ENCODE peak calls at places on chromosomes 4 and X, in ten cellular contexts. S is foreskin fibroblast, X is activated B cell treated with CpG ODN at 0.5 μM for 24 hours, W is brain microvascular endothelial cell, T is PC-3, B is upper lobe of left lung, Q is A549, I is omental fat pad, J is GM20000, L is cardiac fibroblast. Z is an unnamed sample.

GRCh38 chr4:65865489-65865888 is 195.2 kb upstream of the EPHA5 start:
- DNase-seq in S (no peak), X (no peak), W (peak), T (peak), B (no peak), Q (peak), I (no peak), J (no peak), L (peak), Z (no peak)

GRCh38 chrX:108516184-108516583 is 76.5 kb downstream of the COL4A5 start:
- DNase-seq in S (peak), X (no peak), W (peak), T (no peak), B (no peak), Q (peak), I (no peak), J (no peak), L (peak), Z (no peak)

GRCh38 chrX:141142946-141143345 is 34.0 kb downstream of the LDOC1 start:
- DNase-seq in S (peak), X (no peak), W (no peak), T (no peak), B (no peak), Q (no peak), I (no peak), J (no peak), L (no peak), Z (no peak)

GRCh38 chrX:106912864-106913263 is 7.3 kb upstream of the CLDN2 start:
- DNase-seq in S (peak), X (no peak), W (no peak), T (peak), B (no peak), Q (no peak), I (no peak), J (no peak), L (peak), Z (no peak)

GRCh38 chr4:73259552-73260140 is 1.0 kb upstream of the ANKRD17 start:
- DNase-seq in S (no peak), X (no peak), W (peak), T (no peak), B (no peak), Q (no peak), I (no peak), J (peak), L (peak), Z (no peak)

GRCh38 chrX:16712116-16712824 is at the start of gene CTPS2:
- DNase-seq in S (peak), X (peak), W (peak), T (peak), B (peak), Q (peak), I (no peak), J (peak), L (peak), Z (peak)

GRCh38 chrX:39974228-39974627 is 123.5 kb downstream of the BCOR start:
- DNase-seq in S (no peak), X (no peak), W (no peak), T (no peak), B (no peak), Q (no peak), I (no peak), J (no peak), L (no peak), Z (no peak)

GRCh38 chr4:75653845-75654503 is 19.2 kb downstream of the G3BP2 start:
- DNase-seq in S (no peak), X (no peak), W (peak), T (peak), B (no peak), Q (peak), I (no peak), J (no peak), L (peak), Z (no peak)

GRCh38 chrX:143854006-143854405 is 29.9 kb upstream of the UBE2NL start:
- DNase-seq in S (peak), X (no peak), W (peak), T (peak), B (no peak), Q (no peak), I (no peak), J (no peak), L (peak), Z (no peak)

GRCh38 chr4:38924266-38924827 is 56.7 kb downstream of the FAM114A1 start:
- DNase-seq in S (no peak), X (no peak), W (no peak), T (no peak), B (no peak), Q (no peak), I (no peak), J (no peak), L (no peak), Z (no peak)

GRCh38 chr4:157023941-157024340 is 52.0 kb upstream of the GLRB start:
- DNase-seq in S (no peak), X (no peak), W (no peak), T (no peak), B (peak), Q (no peak), I (no peak), J (no peak), L (no peak), Z (no peak)

GRCh38 chrX:48896611-48897011 is 957 bp downstream of the TIMM17B start:
- DNase-seq in S (no peak), X (no peak), W (no peak), T (no peak), B (no peak), Q (no peak), I (no peak), J (no peak), L (peak), Z (no peak)

GRCh38 chr4:112411781-112412281 is 104.1 kb downstream of the NEUROG2 start:
- DNase-seq in S (no peak), X (no peak), W (no peak), T (no peak), B (no peak), Q (no peak), I (no peak), J (no peak), L (no peak), Z (no peak)

GRCh38 chrX:153648358-153649177 is 1.6 kb downstream of the DUSP9 start:
- DNase-seq in S (no peak), X (no peak), W (no peak), T (no peak), B (peak), Q (no peak), I (no peak), J (peak), L (no peak), Z (no peak)

GRCh38 chr4:18075823-18076433 is 54.4 kb upstream of the LCORL start:
- DNase-seq in S (peak), X (no peak), W (no peak), T (peak), B (no peak), Q (peak), I (no peak), J (no peak), L (no peak), Z (no peak)

GRCh38 chr4:155174668-155175067 is 33.8 kb upstream of the NPY2R start:
- DNase-seq in S (no peak), X (no peak), W (no peak), T (no peak), B (no peak), Q (no peak), I (no peak), J (no peak), L (no peak), Z (no peak)

GRCh38 chr4:155164705-155165104 is 43.7 kb upstream of the NPY2R start:
- DNase-seq in S (no peak), X (no peak), W (no peak), T (no peak), B (no peak), Q (no peak), I (no peak), J (no peak), L (no peak), Z (no peak)

GRCh38 chr4:155173371-155173770 is 35.1 kb upstream of the NPY2R start:
- DNase-seq in S (no peak), X (no peak), W (no peak), T (peak), B (no peak), Q (no peak), I (no peak), J (no peak), L (peak), Z (no peak)

GRCh38 chr4:155170569-155170968 is 37.9 kb upstream of the NPY2R start:
- DNase-seq in S (no peak), X (no peak), W (no peak), T (no peak), B (no peak), Q (no peak), I (no peak), J (no peak), L (no peak), Z (no peak)
- TF ChIP-seq CTCF in S (no peak), X (no peak), W (no peak), T (no peak), B (no peak), Q (no peak), I (no peak), J (no peak), L (no peak), Z (no peak)

GRCh38 chr4:98094118-98094517 is 49.2 kb downstream of the STPG2 start:
- DNase-seq in S (no peak), X (no peak), W (no peak), T (peak), B (no peak), Q (no peak), I (no peak), J (no peak), L (no peak), Z (no peak)

GRCh38 chr4:98092833-98093439 is 50.3 kb downstream of the STPG2 start:
- DNase-seq in S (peak), X (no peak), W (peak), T (peak), B (no peak), Q (peak), I (no peak), J (no peak), L (peak), Z (no peak)
- TF ChIP-seq CTCF in S (peak), X (no peak), W (peak), T (peak), B (no peak), Q (peak), I (no peak), J (no peak), L (peak), Z (peak)

GRCh38 chr4:155376387-155377268 is at the start of gene MAP9:
- DNase-seq in S (peak), X (peak), W (peak), T (peak), B (peak), Q (peak), I (peak), J (peak), L (peak), Z (peak)

GRCh38 chr4:155367608-155368007 is 9.2 kb downstream of the MAP9 start:
- DNase-seq in S (no peak), X (no peak), W (no peak), T (no peak), B (no peak), Q (no peak), I (no peak), J (no peak), L (no peak), Z (no peak)

GRCh38 chr4:155377281-155377680 is 516 bp upstream of the MAP9 start:
- DNase-seq in S (peak), X (no peak), W (peak), T (peak), B (no peak), Q (peak), I (no peak), J (no peak), L (peak), Z (no peak)

GRCh38 chr4:155371432-155372043 is 5.2 kb downstream of the MAP9 start:
- DNase-seq in S (peak), X (no peak), W (no peak), T (peak), B (no peak), Q (peak), I (no peak), J (no peak), L (peak), Z (no peak)
- TF ChIP-seq CTCF in S (peak), X (peak), W (no peak), T (peak), B (peak), Q (peak), I (no peak), J (no peak), L (peak), Z (peak)

GRCh38 chr4:151850751-151851150 is 89.9 kb upstream of the GATB start:
- DNase-seq in S (peak), X (no peak), W (no peak), T (no peak), B (no peak), Q (no peak), I (no peak), J (no peak), L (peak), Z (no peak)

GRCh38 chr4:151852202-151852601 is 91.4 kb upstream of the GATB start:
- DNase-seq in S (no peak), X (no peak), W (no peak), T (no peak), B (no peak), Q (no peak), I (no peak), J (no peak), L (no peak), Z (no peak)

GRCh38 chr4:151851354-151851753 is 90.5 kb upstream of the GATB start:
- DNase-seq in S (no peak), X (no peak), W (no peak), T (no peak), B (no peak), Q (no peak), I (no peak), J (no peak), L (no peak), Z (no peak)

GRCh38 chr4:151854731-151855130 is 93.9 kb upstream of the GATB start:
- DNase-seq in S (peak), X (no peak), W (no peak), T (no peak), B (no peak), Q (no peak), I (no peak), J (no peak), L (peak), Z (no peak)

DNA sequence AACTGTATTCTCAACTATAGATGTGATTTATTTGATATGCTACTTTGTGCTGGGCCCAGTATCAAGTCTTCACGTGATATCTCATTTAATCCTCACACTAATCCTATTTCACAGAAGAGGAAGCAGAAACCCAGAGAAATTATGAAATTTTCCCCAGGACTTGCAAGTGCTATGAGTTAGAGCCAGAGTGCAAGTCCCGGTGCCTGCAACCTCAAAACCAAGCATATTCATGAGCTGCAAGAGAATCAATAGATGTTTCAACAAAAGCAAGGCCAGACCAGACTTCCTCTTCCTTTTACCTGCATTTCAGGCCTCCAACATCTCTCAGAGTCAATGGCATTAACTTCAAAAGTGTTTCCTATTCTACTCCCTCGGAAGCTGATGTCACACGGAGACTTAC is 92.2 kb upstream of the GATB start:
- DNase-seq in S (no peak), X (no peak), W (no peak), T (no peak), B (no peak), Q (no peak), I (no peak), J (no peak), L (no peak), Z (no peak)
- TF ChIP-seq CTCF in S (no peak), X (no peak), W (no peak), T (no peak), B (no peak), Q (no peak), I (no peak), J (no peak), L (no peak), Z (no peak)

DNA sequence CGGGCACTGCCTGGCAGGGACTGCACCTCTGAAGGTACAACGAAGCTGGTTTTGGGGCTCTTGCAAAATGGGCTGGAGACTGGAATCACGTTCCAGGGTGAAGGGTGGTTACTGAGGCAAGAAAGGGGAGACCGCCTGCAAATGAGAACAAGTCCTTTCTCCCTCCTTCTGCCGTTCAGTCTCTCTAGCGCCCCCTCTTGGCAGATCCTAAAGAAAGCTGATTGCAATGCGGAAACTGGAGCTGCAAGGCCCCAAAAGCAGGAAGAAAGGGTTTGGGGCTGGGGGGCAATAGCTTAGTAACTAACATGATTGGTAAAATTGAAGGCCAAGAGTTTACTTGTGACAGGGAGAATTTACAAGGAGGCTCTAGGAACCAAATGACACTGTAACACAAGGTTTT is 222.6 kb upstream of the HAND2 start:
- DNase-seq in S (no peak), X (no peak), W (no peak), T (peak), B (no peak), Q (peak), I (no peak), J (peak), L (peak), Z (no peak)
- TF ChIP-seq CTCF in S (peak), X (no peak), W (peak), T (peak), B (no peak), Q (no peak), I (no peak), J (peak), L (peak), Z (peak)

DNA sequence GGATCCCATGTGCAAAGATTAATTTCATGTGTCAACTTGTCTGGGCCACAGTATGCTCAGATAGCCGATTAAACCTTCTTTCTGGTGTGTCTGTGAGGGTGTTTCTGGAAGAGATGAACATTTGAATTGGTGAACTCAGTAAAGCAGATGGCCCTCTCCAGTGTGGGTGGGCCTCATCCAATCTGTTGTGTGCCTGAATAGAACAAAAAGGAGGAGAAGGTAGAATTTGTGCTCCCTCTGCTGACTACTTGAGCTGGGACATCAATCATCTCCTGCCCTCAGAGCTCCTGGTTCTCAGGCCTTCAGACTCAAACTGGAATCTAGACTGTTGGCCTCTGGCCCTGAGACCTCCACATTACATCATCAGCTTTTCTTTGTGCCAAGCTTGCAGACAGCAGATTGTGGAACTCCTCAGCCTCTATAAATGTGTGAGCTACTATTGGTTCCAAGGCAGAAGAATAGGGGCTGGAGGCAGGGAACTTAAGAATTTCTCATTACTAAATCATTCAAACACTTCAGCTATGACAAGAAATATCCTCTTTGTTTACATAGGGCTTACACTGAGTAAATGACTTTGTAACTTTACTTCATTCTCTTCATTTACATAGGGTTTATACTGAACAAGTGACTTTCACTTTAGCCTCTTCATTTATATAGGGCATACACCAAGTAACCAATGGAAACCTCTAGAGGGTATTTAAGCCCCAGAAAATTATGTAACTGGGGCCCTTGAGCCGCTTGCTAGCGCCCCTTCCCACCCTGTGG is 87.0 kb upstream of the NWD2 start:
- DNase-seq in S (no peak), X (no peak), W (no peak), T (no peak), B (no peak), Q (no peak), I (no peak), J (no peak), L (no peak), Z (no peak)
- TF ChIP-seq CTCF in S (no peak), X (no peak), W (no peak), T (no peak), B (no peak), Q (no peak), I (no peak), J (no peak), L (no peak), Z (no peak)

GRCh38 chr4:103994059-103994458 is 274.3 kb upstream of the TACR3 start:
- DNase-seq in S (no peak), X (no peak), W (no peak), T (peak), B (no peak), Q (peak), I (no peak), J (no peak), L (no peak), Z (no peak)
- TF ChIP-seq CTCF in S (no peak), X (no peak), W (no peak), T (peak), B (no peak), Q (peak), I (no peak), J (no peak), L (no peak), Z (peak)

GRCh38 chr4:12724520-12724919 is 759.6 kb downstream of the RAB28 start:
- DNase-seq in S (peak), X (no peak), W (no peak), T (peak), B (no peak), Q (no peak), I (no peak), J (no peak), L (peak), Z (no peak)
- TF ChIP-seq CTCF in S (peak), X (no peak), W (peak), T (peak), B (peak), Q (peak), I (no peak), J (peak), L (peak), Z (peak)

DNA sequence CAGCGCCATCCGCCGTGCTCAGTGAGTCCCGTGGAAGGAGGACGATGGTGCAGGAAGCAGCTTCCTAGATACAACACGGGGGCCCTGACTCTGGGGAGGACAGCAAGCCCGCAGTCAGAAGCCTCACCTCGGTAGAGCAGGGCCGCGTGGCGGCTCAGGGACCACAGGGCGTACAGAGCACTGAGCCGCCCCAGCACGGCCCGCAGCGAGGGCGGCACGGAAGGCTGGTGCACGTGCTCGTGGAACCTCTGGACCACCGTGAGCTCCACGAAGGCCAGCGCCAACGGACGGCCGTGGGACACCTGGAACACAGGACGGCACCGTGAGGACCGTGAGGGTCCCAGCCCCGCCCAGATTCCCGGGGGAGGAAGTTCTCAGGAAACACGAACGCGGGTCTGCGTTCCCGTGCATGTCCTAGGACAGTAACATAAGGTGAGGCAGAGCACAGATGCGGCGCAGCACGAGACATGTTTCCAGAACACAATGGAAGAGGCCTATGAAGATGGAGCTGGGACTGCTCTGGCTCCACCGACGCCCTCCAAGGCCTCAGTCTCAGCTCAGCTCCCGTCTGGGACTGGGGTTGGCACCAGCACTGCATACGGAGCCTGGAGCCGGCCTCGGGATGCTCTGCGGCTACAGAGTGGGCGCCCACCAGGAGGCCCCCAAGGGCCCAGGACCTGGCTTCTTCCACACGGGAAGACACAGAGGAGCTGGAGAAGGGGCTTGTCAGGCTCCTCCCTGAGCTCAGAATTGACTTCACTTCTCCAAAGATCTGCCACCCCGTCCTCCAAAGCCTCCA is 65.5 kb downstream of the ACOX3 start:
- DNase-seq in S (no peak), X (no peak), W (no peak), T (no peak), B (no peak), Q (no peak), I (no peak), J (no peak), L (no peak), Z (no peak)
- TF ChIP-seq CTCF in S (no peak), X (no peak), W (peak), T (no peak), B (no peak), Q (no peak), I (no peak), J (no peak), L (no peak), Z (no peak)